ENCODE peak calls at places on chromosomes 2 and 18, in four cellular contexts. V, D, M and A are unnamed samples.

GRCh38 chr2:237438082-237438925 is 24.3 kb upstream of the COL6A3 start:
- DNase-seq in D (peak; percentile 76), M (no peak), V (no peak), A (peak; percentile 52)

GRCh38 chr2:200340527-200341224 is 34.2 kb downstream of the SPATS2L start:
- DNase-seq in M (no peak), D (no peak), V (no peak), A (no peak)

GRCh38 chr2:1046067-1046466 is 95.4 kb downstream of the SNTG2 start:
- DNase-seq in V (no peak), M (no peak), D (no peak), A (no peak)

GRCh38 chr18:56096861-56097260 is 508.9 kb upstream of the TCF4 start:
- DNase-seq in D (no peak), M (no peak), V (no peak), A (no peak)

GRCh38 chr2:180573951-180574350 is 406.5 kb upstream of the UBE2E3 start:
- DNase-seq in V (no peak), D (no peak), M (no peak), A (no peak)

GRCh38 chr2:14743883-14744282 is 111.4 kb downstream of the LRATD1 start:
- DNase-seq in D (no peak), M (no peak), V (no peak), A (no peak)

GRCh38 chr2:158463496-158464095 is 6.8 kb downstream of the PKP4 start:
- DNase-seq in V (no peak), D (no peak), M (no peak), A (no peak)

GRCh38 chr2:183244300-183244849 is 120.1 kb downstream of the NUP35 start:
- DNase-seq in M (no peak), D (peak; percentile 27), V (no peak), A (peak; percentile 33)